ENCODE peak calls at places on chromosomes 3 and 15, in nine cellular contexts. F is breast epithelium, J is lower leg skin, D is sigmoid colon, L is GM12892, Q is H54, C is ovary, B is heart left ventricle, H is Peyer's patch. S is an unnamed sample.

GRCh38 chr3:87135412-87135811 is 91.7 kb upstream of the CHMP2B start:
- DNase-seq in D (no peak), B (no peak), L (no peak), J (no peak), Q (no peak), H (no peak), F (no peak), C (no peak), S (no peak)

GRCh38 chr3:196918968-196919367 is 23.4 kb downstream of the NCBP2 start:
- DNase-seq in L (no peak), J (no peak), F (no peak), H (no peak), B (no peak), Q (no peak), D (no peak), C (no peak), S (no peak)

GRCh38 chr3:4849136-4849535 is 130.1 kb upstream of the BHLHE40 start:
- DNase-seq in L (no peak), C (no peak), F (no peak), B (no peak), D (no peak), J (no peak), Q (no peak), H (no peak), S (no peak)

GRCh38 chr15:98881526-98882517 is 125.8 kb downstream of the PGPEP1L start:
- DNase-seq in D (no peak), F (no peak), L (no peak), Q (no peak), H (no peak), B (no peak), C (peak), J (no peak), S (no peak)

GRCh38 chr3:24829011-24829581 is 334.4 kb upstream of the THRB start:
- DNase-seq in F (no peak), H (no peak), L (no peak), D (peak), C (no peak), J (no peak), B (peak), Q (no peak), S (peak)

GRCh38 chr3:159830523-159831151 is 158.0 kb upstream of the IL12A start:
- DNase-seq in Q (no peak), F (no peak), C (no peak), J (no peak), H (no peak), L (no peak), D (no peak), B (no peak), S (no peak)

GRCh38 chr3:150367771-150368170 is 40.3 kb upstream of the TSC22D2 start:
- DNase-seq in J (no peak), L (no peak), F (no peak), C (no peak), Q (no peak), H (no peak), B (no peak), D (no peak), S (no peak)

GRCh38 chr3:144259267-144259666 is 287.6 kb downstream of the DIPK2A start:
- DNase-seq in H (no peak), B (no peak), L (no peak), D (no peak), Q (no peak), C (no peak), F (no peak), J (no peak), S (no peak)

GRCh38 chr3:167855306-167855705 is 119.8 kb downstream of the SERPINI1 start:
- DNase-seq in B (no peak), J (no peak), L (no peak), C (no peak), Q (no peak), D (no peak), F (no peak), H (no peak), S (no peak)

DNA sequence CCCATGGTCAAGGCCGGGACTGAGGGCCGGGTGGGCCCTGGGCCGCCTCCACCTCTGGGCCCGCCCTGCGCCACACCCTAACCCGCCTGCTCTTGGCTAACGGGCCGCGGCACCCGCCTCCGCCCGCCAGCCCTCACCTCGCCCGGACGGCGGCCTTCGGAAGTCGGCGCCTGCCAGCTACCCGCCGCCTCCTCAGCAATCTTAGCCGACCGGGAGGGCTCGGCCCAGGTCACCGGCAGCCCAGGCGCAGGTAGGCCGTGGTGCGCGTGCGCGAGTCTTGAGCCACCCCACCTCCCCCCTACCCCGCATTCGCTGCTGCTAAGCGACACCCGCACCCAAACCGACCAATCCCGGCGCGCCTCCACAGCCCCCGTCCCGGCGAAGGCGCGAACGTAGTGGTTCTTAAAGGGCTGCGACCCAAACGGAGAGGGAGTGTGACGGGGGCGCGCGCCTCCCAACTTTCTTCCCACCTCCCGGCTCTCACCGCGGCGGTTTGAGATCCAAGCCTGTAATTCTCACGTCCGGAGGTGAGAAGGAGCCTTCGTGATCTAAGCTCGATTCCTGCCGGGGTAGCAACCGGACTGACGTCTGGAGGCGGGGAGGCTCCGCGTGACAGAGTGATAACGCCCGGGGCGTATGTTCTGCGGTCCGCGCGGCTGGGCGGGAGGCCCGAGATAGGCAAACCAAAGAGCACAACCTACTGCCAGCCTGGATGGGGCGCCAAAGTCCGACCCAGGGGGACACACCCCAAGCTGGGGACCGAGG is at the start of gene SEC22C:
- DNase-seq in J (peak), D (peak), L (peak), Q (peak), C (peak), B (peak), F (peak), H (peak), S (peak)
- TF ChIP-seq POLR2A in J (peak), D (peak), L (peak), Q (peak), C (peak), B (peak), F (peak), H (peak), S (peak)

GRCh38 chr3:64685331-64685799 is 2.4 kb downstream of the ADAMTS9 start:
- DNase-seq in B (peak), H (no peak), J (peak), F (no peak), C (peak), L (no peak), Q (no peak), D (peak), S (no peak)

GRCh38 chr3:64687381-64687780 is 419 bp downstream of the ADAMTS9 start:
- DNase-seq in D (no peak), Q (no peak), L (no peak), F (no peak), C (peak), B (no peak), H (no peak), J (no peak), S (peak)

GRCh38 chr3:64686446-64686908 is 1.3 kb downstream of the ADAMTS9 start:
- DNase-seq in H (no peak), B (peak), C (no peak), J (no peak), F (no peak), Q (no peak), D (no peak), L (no peak), S (no peak)

GRCh38 chr3:64684715-64685261 is 3.0 kb downstream of the ADAMTS9 start:
- DNase-seq in F (peak), L (no peak), D (peak), J (peak), C (peak), B (peak), Q (no peak), H (no peak), S (peak)

DNA sequence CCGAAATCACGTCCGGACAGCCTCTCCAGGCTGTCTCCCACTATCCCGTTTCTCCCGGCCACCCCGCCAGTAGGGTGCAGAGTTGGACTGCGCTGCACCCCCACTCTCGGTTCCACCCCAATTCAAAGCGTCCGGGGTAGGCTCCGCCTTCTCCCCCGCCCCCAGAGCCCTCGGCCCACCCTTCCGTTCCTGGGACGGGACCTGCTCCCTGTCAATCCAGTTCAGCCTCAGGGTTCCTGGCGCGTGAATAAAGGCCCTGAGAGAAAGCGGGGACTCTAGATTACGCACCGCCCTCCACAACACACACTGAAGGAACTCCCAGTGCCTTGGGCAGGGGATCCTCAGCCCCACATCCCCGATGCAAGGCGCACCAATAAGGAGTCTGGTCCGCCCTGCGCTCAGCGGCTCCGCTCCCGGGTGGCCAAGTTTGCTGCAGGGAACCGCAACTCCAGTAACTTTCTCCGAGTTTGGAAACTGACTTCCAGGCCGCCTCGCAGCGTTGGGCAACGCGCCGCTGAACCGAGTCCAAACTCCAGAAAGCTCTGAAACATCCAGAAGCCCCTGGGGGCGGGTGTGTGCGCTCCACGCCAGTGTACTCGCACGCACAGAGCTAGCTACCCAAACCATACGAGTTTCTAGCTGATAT is 1.9 kb downstream of the ADAMTS9 start:
- DNase-seq in Q (no peak), B (peak), L (no peak), H (peak), C (peak), J (peak), F (peak), D (peak), S (peak)
- TF ChIP-seq POLR2A in Q (no peak), B (peak), L (no peak), H (peak), C (peak), J (no peak), F (peak), D (peak), S (peak)

GRCh38 chr3:39052613-39053012 is 797 bp downstream of the WDR48 start:
- DNase-seq in Q (no peak), H (no peak), C (no peak), B (no peak), J (no peak), L (no peak), D (no peak), F (no peak), S (no peak)
- TF ChIP-seq POLR2A in Q (no peak), H (no peak), C (no peak), B (no peak), J (no peak), L (no peak), D (no peak), F (no peak), S (no peak)

GRCh38 chr3:187739125-187739560 is 6.1 kb downstream of the BCL6 start:
- DNase-seq in L (no peak), C (peak), H (peak), B (peak), Q (no peak), J (peak), D (no peak), F (no peak), S (peak)

GRCh38 chr3:187738400-187739124 is 6.7 kb downstream of the BCL6 start:
- DNase-seq in C (peak), Q (peak), B (peak), L (peak), J (peak), H (peak), D (peak), F (peak), S (peak)

GRCh38 chr3:187736418-187736871 is 8.8 kb downstream of the BCL6 start:
- DNase-seq in C (no peak), J (peak), B (peak), L (no peak), F (peak), D (no peak), H (no peak), Q (no peak), S (no peak)

GRCh38 chr3:187738089-187738399 is 7.2 kb downstream of the BCL6 start:
- DNase-seq in L (no peak), B (no peak), J (no peak), C (no peak), F (no peak), Q (no peak), D (no peak), H (no peak), S (no peak)

GRCh38 chr3:187737401-187738088 is 7.7 kb downstream of the BCL6 start:
- DNase-seq in D (peak), J (peak), Q (no peak), L (no peak), H (peak), B (peak), F (peak), C (peak), S (peak)
- TF ChIP-seq POLR2A in D (no peak), J (no peak), Q (no peak), L (no peak), H (peak), B (peak), F (peak), C (no peak), S (peak)

GRCh38 chr3:122978569-122978968 is 49.0 kb downstream of the SEMA5B start:
- DNase-seq in H (no peak), L (no peak), J (no peak), F (no peak), D (no peak), B (no peak), C (no peak), Q (no peak), S (no peak)
- TF ChIP-seq POLR2A in H (no peak), L (no peak), J (no peak), F (no peak), D (no peak), B (no peak), C (no peak), Q (no peak), S (no peak)

DNA sequence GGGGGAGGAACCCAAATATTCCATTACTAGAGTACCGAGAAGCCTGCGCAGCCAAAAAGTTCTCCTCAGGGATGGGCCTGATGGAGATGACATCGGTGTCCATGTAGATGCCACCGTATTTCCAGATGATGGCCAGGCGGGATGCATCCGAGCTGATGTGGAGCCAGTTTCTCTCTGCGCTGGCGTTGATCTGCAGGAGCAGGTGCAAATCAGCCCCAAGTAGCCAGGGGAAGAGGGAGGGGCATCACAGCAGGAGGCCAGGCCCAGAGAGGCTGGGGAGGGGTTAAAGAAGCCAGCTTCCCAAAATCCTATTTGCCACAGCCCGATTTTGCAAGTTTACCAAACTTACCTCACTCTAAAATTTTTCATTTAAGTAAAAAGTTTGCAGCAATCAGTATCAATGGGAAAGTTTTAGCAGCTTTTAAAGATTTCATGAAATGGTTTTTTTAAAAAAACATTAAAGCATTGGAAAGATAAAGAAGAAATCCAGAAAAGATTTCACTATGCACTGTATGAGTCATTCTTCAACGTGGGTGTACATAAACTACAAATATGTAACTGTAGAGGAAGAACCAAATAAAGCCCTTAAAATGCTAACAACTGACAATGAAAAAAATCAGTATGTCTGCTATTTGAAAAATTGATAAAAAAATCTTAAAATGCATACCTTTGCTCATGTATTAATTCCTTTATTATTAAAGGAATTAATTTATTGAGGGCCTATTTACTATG is 7.3 kb downstream of the A4GNT start:
- DNase-seq in Q (no peak), J (no peak), H (no peak), L (no peak), F (no peak), C (no peak), B (no peak), D (no peak), S (no peak)
- TF ChIP-seq POLR2A in Q (no peak), J (no peak), H (no peak), L (no peak), F (no peak), C (no peak), B (no peak), D (no peak), S (no peak)

GRCh38 chr15:89784686-89784960 is 8.5 kb downstream of the MESP2 start:
- DNase-seq in D (no peak), H (no peak), B (no peak), F (no peak), Q (no peak), J (no peak), C (no peak), L (no peak), S (no peak)
- TF ChIP-seq POLR2A in D (no peak), H (peak), B (no peak), F (no peak), Q (no peak), J (no peak), C (no peak), L (no peak), S (no peak)

GRCh38 chr3:49424816-49425215 is 2.5 kb upstream of the AMT start:
- DNase-seq in D (no peak), F (no peak), Q (no peak), J (no peak), B (no peak), H (no peak), C (no peak), L (no peak), S (no peak)

GRCh38 chr3:49416867-49417266 is 4.6 kb downstream of the TCTA start:
- DNase-seq in Q (no peak), B (no peak), C (no peak), H (no peak), D (no peak), L (no peak), F (no peak), J (no peak), S (no peak)

GRCh38 chr3:49417516-49418120 is 4.7 kb downstream of the AMT start:
- DNase-seq in C (no peak), H (no peak), Q (no peak), J (no peak), D (no peak), F (no peak), B (no peak), L (no peak), S (no peak)

GRCh38 chr3:49422379-49423248 is at the start of gene AMT:
- DNase-seq in B (peak), Q (no peak), F (no peak), H (no peak), C (no peak), D (no peak), J (no peak), L (no peak), S (no peak)

GRCh38 chr3:49421890-49422378 is 339 bp downstream of the AMT start:
- DNase-seq in D (no peak), F (no peak), B (no peak), H (no peak), L (no peak), Q (no peak), J (no peak), C (no peak), S (no peak)
- TF ChIP-seq POLR2A in D (no peak), F (no peak), B (no peak), H (no peak), L (no peak), Q (no peak), J (no peak), C (no peak), S (no peak)

DNA sequence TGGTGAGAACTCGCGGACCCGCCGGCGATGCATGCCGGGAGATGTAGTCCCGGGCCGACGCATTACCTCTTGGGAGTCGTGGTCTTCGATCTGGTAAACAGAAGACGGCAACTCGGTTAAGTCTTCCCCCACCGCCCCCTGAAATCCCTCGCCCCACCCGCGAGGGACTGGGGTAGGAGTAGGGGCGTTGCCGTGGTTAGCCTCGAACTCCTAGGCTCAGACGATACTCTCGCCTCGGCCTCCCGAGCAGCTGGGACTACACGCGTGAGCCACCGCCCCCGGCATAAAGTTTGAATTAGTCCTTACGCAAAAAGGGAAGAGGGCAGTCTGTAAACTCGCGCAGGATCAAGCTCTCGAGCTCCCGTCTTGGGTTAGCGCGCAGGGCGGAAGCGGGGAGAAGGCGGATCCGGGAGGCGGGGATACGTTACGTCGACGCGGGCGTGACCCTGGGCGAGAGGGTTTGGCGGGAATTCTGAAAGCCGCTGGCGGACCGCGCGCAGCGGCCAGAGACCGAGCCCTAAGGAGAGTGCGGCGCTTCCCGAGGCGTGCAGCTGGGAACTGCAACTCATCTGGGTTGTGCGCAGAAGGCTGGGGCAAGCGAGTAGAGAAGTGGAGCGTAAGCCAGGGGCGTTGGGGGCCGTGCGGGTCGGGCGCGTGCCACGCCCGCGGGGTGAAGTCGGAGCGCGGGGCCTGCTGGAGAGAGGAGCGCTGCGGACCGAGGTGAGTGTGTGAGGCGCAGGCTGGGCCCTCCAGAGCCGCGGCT is at the start of gene RAD51:
- DNase-seq in J (peak), Q (peak), L (peak), D (peak), F (peak), B (peak), C (peak), H (peak), S (peak)
- TF ChIP-seq POLR2A in J (peak), Q (peak), L (peak), D (peak), F (peak), B (peak), C (peak), H (peak), S (peak)

S was measured in suprapubic skin.